ENCODE peak calls at places on chromosomes 2 and 18, in eight cellular contexts. One of them, this sample, is unnamed.

GRCh38 chr18:5058768-5059539 is 138.1 kb downstream of the AKAIN1 start:
- DNase-seq in cardiac muscle cell: no peak
- DNase-seq in A549: no peak
- DNase-seq in fibroblast of pulmonary artery: no peak
- DNase-seq in H9: no peak
- DNase-seq in GM10248: peak
- DNase-seq in heart right ventricle: peak
- DNase-seq in upper lobe of right lung: no peak
- DNase-seq in this sample: no peak

GRCh38 chr2:68196120-68196716 is 38.5 kb downstream of the PNO1 start:
- DNase-seq in H9: no peak
- DNase-seq in cardiac muscle cell: no peak
- DNase-seq in heart right ventricle: peak
- DNase-seq in fibroblast of pulmonary artery: peak
- DNase-seq in A549: no peak
- DNase-seq in GM10248: no peak
- DNase-seq in upper lobe of right lung: no peak
- DNase-seq in this sample: peak

GRCh38 chr2:30514134-30514860 is 67.3 kb downstream of the LCLAT1 start:
- DNase-seq in fibroblast of pulmonary artery: peak
- DNase-seq in upper lobe of right lung: no peak
- DNase-seq in H9: no peak
- DNase-seq in GM10248: no peak
- DNase-seq in A549: no peak
- DNase-seq in heart right ventricle: peak
- DNase-seq in cardiac muscle cell: peak
- DNase-seq in this sample: no peak

GRCh38 chr18:79585395-79586370 is 93.9 kb upstream of the CTDP1 start:
- DNase-seq in GM10248: no peak
- DNase-seq in H9: peak
- DNase-seq in A549: no peak
- DNase-seq in cardiac muscle cell: no peak
- DNase-seq in heart right ventricle: no peak
- DNase-seq in upper lobe of right lung: peak
- DNase-seq in fibroblast of pulmonary artery: no peak
- DNase-seq in this sample: no peak

GRCh38 chr2:103174711-103175110 is 412.9 kb downstream of the TMEM182 start:
- DNase-seq in cardiac muscle cell: no peak
- DNase-seq in A549: no peak
- DNase-seq in GM10248: no peak
- DNase-seq in heart right ventricle: no peak
- DNase-seq in upper lobe of right lung: no peak
- DNase-seq in H9: no peak
- DNase-seq in fibroblast of pulmonary artery: no peak
- DNase-seq in this sample: no peak

GRCh38 chr2:60826126-60826525 is 55.2 kb upstream of the REL start:
- DNase-seq in upper lobe of right lung: no peak
- DNase-seq in GM10248: no peak
- DNase-seq in heart right ventricle: no peak
- DNase-seq in A549: no peak
- DNase-seq in fibroblast of pulmonary artery: no peak
- DNase-seq in H9: no peak
- DNase-seq in cardiac muscle cell: no peak
- DNase-seq in this sample: no peak

GRCh38 chr2:45300026-45300750 is 290.9 kb upstream of the SIX2 start:
- DNase-seq in H9: no peak
- DNase-seq in heart right ventricle: no peak
- DNase-seq in cardiac muscle cell: no peak
- DNase-seq in GM10248: no peak
- DNase-seq in A549: no peak
- DNase-seq in upper lobe of right lung: no peak
- DNase-seq in fibroblast of pulmonary artery: no peak
- DNase-seq in this sample: no peak

GRCh38 chr2:196823750-196824149 is 14.6 kb upstream of the C2orf66 start:
- DNase-seq in GM10248: no peak
- DNase-seq in cardiac muscle cell: peak
- DNase-seq in upper lobe of right lung: no peak
- DNase-seq in fibroblast of pulmonary artery: peak
- DNase-seq in H9: no peak
- DNase-seq in heart right ventricle: no peak
- DNase-seq in A549: peak
- DNase-seq in this sample: no peak

GRCh38 chr2:239307221-239307569 is 93.6 kb downstream of the HDAC4 start:
- DNase-seq in GM10248: no peak
- DNase-seq in fibroblast of pulmonary artery: no peak
- DNase-seq in cardiac muscle cell: no peak
- DNase-seq in upper lobe of right lung: no peak
- DNase-seq in heart right ventricle: no peak
- DNase-seq in A549: no peak
- DNase-seq in H9: no peak
- DNase-seq in this sample: no peak

GRCh38 chr2:12352891-12353290 is 363.8 kb upstream of the TRIB2 start:
- DNase-seq in A549: no peak
- DNase-seq in GM10248: no peak
- DNase-seq in heart right ventricle: no peak
- DNase-seq in upper lobe of right lung: no peak
- DNase-seq in fibroblast of pulmonary artery: no peak
- DNase-seq in H9: no peak
- DNase-seq in cardiac muscle cell: no peak
- DNase-seq in this sample: no peak

DNA sequence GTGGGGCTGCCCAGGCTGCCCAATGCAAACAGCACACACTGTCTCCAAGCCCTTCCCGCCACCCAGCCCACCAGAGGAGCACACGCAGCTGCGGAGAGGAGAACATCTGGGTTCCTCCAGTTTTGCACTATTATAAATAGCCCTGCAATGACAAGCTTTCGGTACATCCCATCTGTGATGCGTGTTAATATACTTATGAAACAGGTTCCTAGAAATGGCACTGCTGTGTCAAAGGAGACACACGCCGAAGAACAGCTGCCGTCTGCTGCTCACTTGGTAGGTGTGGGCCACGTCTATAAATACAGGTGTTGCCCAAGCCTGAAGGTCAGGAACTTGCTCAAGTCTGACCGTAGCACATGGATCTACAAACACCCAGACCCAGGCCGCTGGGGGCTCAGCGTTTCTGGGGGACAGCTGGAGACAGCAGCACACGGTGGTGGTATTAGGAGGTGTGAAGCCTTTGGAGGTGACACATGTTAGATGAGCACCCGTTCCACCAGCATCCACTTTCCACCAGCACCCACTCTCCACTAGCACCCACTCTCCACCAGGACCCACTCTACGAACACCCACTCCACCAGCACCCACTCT is 34.2 kb downstream of the PXDN start:
- DNase-seq in cardiac muscle cell: no peak
- DNase-seq in upper lobe of right lung: no peak
- DNase-seq in A549: no peak
- DNase-seq in heart right ventricle: peak
- DNase-seq in H9: no peak
- DNase-seq in fibroblast of pulmonary artery: no peak
- DNase-seq in GM10248: no peak
- DNase-seq in this sample: no peak
- TF ChIP-seq CTCF in cardiac muscle cell: no peak
- TF ChIP-seq CTCF in upper lobe of right lung: no peak
- TF ChIP-seq CTCF in A549: no peak
- TF ChIP-seq CTCF in heart right ventricle: no peak
- TF ChIP-seq CTCF in H9: no peak
- TF ChIP-seq CTCF in fibroblast of pulmonary artery: no peak
- TF ChIP-seq CTCF in GM10248: no peak
- TF ChIP-seq CTCF in this sample: no peak

GRCh38 chr2:3679180-3679579 is 21.2 kb downstream of the ALLC start:
- DNase-seq in upper lobe of right lung: no peak
- DNase-seq in H9: no peak
- DNase-seq in A549: no peak
- DNase-seq in GM10248: no peak
- DNase-seq in fibroblast of pulmonary artery: no peak
- DNase-seq in heart right ventricle: no peak
- DNase-seq in cardiac muscle cell: no peak
- DNase-seq in this sample: no peak
- TF ChIP-seq CTCF in upper lobe of right lung: no peak
- TF ChIP-seq CTCF in H9: no peak
- TF ChIP-seq CTCF in A549: no peak
- TF ChIP-seq CTCF in GM10248: no peak
- TF ChIP-seq CTCF in fibroblast of pulmonary artery: no peak
- TF ChIP-seq CTCF in heart right ventricle: no peak
- TF ChIP-seq CTCF in cardiac muscle cell: no peak
- TF ChIP-seq CTCF in this sample: no peak

GRCh38 chr18:36706313-36706881 is 122.4 kb downstream of the TPGS2 start:
- DNase-seq in A549: no peak
- DNase-seq in H9: no peak
- DNase-seq in upper lobe of right lung: no peak
- DNase-seq in fibroblast of pulmonary artery: no peak
- DNase-seq in GM10248: no peak
- DNase-seq in cardiac muscle cell: no peak
- DNase-seq in heart right ventricle: no peak
- DNase-seq in this sample: no peak
- TF ChIP-seq CTCF in A549: no peak
- TF ChIP-seq CTCF in H9: no peak
- TF ChIP-seq CTCF in upper lobe of right lung: no peak
- TF ChIP-seq CTCF in fibroblast of pulmonary artery: no peak
- TF ChIP-seq CTCF in GM10248: no peak
- TF ChIP-seq CTCF in cardiac muscle cell: no peak
- TF ChIP-seq CTCF in heart right ventricle: no peak
- TF ChIP-seq CTCF in this sample: no peak

GRCh38 chr2:133957724-133958123 is 296.1 kb upstream of the MGAT5 start:
- DNase-seq in heart right ventricle: no peak
- DNase-seq in fibroblast of pulmonary artery: no peak
- DNase-seq in H9: no peak
- DNase-seq in GM10248: no peak
- DNase-seq in A549: no peak
- DNase-seq in upper lobe of right lung: no peak
- DNase-seq in cardiac muscle cell: no peak
- DNase-seq in this sample: no peak

GRCh38 chr2:133956434-133956935 is 297.4 kb upstream of the MGAT5 start:
- DNase-seq in heart right ventricle: no peak
- DNase-seq in fibroblast of pulmonary artery: no peak
- DNase-seq in GM10248: no peak
- DNase-seq in H9: no peak
- DNase-seq in A549: no peak
- DNase-seq in upper lobe of right lung: no peak
- DNase-seq in cardiac muscle cell: no peak
- DNase-seq in this sample: no peak

GRCh38 chr2:133954636-133955035 is 299.2 kb upstream of the MGAT5 start:
- DNase-seq in heart right ventricle: no peak
- DNase-seq in A549: no peak
- DNase-seq in fibroblast of pulmonary artery: no peak
- DNase-seq in H9: no peak
- DNase-seq in cardiac muscle cell: no peak
- DNase-seq in upper lobe of right lung: no peak
- DNase-seq in GM10248: no peak
- DNase-seq in this sample: no peak

GRCh38 chr2:133955174-133955573 is 298.7 kb upstream of the MGAT5 start:
- DNase-seq in GM10248: no peak
- DNase-seq in fibroblast of pulmonary artery: no peak
- DNase-seq in H9: no peak
- DNase-seq in upper lobe of right lung: no peak
- DNase-seq in cardiac muscle cell: no peak
- DNase-seq in A549: no peak
- DNase-seq in heart right ventricle: no peak
- DNase-seq in this sample: no peak

GRCh38 chr2:133959066-133959465 is 294.8 kb upstream of the MGAT5 start:
- DNase-seq in upper lobe of right lung: no peak
- DNase-seq in heart right ventricle: no peak
- DNase-seq in H9: no peak
- DNase-seq in cardiac muscle cell: no peak
- DNase-seq in GM10248: no peak
- DNase-seq in fibroblast of pulmonary artery: no peak
- DNase-seq in A549: no peak
- DNase-seq in this sample: no peak
- TF ChIP-seq CTCF in upper lobe of right lung: no peak
- TF ChIP-seq CTCF in heart right ventricle: no peak
- TF ChIP-seq CTCF in H9: no peak
- TF ChIP-seq CTCF in cardiac muscle cell: no peak
- TF ChIP-seq CTCF in GM10248: no peak
- TF ChIP-seq CTCF in fibroblast of pulmonary artery: no peak
- TF ChIP-seq CTCF in A549: no peak
- TF ChIP-seq CTCF in this sample: no peak

GRCh38 chr18:44325903-44326650 is 354.6 kb upstream of the SETBP1 start:
- DNase-seq in H9: peak
- DNase-seq in GM10248: peak
- DNase-seq in upper lobe of right lung: no peak
- DNase-seq in cardiac muscle cell: peak
- DNase-seq in A549: peak
- DNase-seq in fibroblast of pulmonary artery: peak
- DNase-seq in heart right ventricle: peak
- DNase-seq in this sample: peak
- TF ChIP-seq CTCF in H9: peak
- TF ChIP-seq CTCF in GM10248: peak
- TF ChIP-seq CTCF in upper lobe of right lung: peak
- TF ChIP-seq CTCF in cardiac muscle cell: peak
- TF ChIP-seq CTCF in A549: no peak
- TF ChIP-seq CTCF in fibroblast of pulmonary artery: peak
- TF ChIP-seq CTCF in heart right ventricle: peak
- TF ChIP-seq CTCF in this sample: peak